ENCODE peak calls at places on chromosome 9, in seven cellular contexts. V is GM23248, P is fibroblast of the conjunctiva, R is neural progenitor cell, N is nephron progenitor cell, I is HL-60, Y is esophagus squamous epithelium. K is an unnamed sample.
A peak's percentile ranks its signal among the peaks of the same experiment; 100 is the strongest.

GRCh38 chr9:29349050-29349449 is 1775.8 kb upstream of the C9orf72 start:
- DNase-seq in V (no peak), P (no peak), R (no peak), N (no peak), I (no peak), Y (no peak), K (no peak)

GRCh38 chr9:87157366-87158031 is 210.2 kb upstream of the GAS1 start:
- DNase-seq in V (peak; percentile 57), P (no peak), R (no peak), N (no peak), I (no peak), Y (no peak), K (no peak)

GRCh38 chr9:128787583-128788156 is 617 bp downstream of the TBC1D13 start:
- DNase-seq in V (peak; percentile 61), P (no peak), R (no peak), N (peak; percentile 41), I (no peak), Y (no peak), K (no peak)

GRCh38 chr9:37026936-37027581 is 7.0 kb downstream of the PAX5 start:
- DNase-seq in V (no peak), P (no peak), R (peak; percentile 55), N (no peak), I (no peak), Y (no peak), K (no peak)

GRCh38 chr9:2764371-2764770 is 47.1 kb downstream of the KCNV2 start:
- DNase-seq in V (no peak), P (no peak), R (no peak), N (no peak), I (peak; percentile 23), Y (no peak), K (peak; percentile 24)

GRCh38 chr9:92146610-92147009 is 31.4 kb upstream of the SPTLC1 start:
- DNase-seq in V (peak; percentile 51), P (no peak), R (no peak), N (no peak), I (peak; percentile 55), Y (no peak), K (no peak)

GRCh38 chr9:123834907-123835562 is 94.9 kb downstream of the DENND1A start:
- DNase-seq in V (peak; percentile 45), P (no peak), R (peak; percentile 26), N (no peak), I (peak; percentile 33), Y (no peak), K (peak; percentile 16)

GRCh38 chr9:134863941-134864820 is 16.4 kb upstream of the FCN2 start:
- DNase-seq in V (no peak), P (no peak), R (no peak), N (no peak), I (no peak), Y (no peak), K (no peak)

GRCh38 chr9:81002242-81002641 is 687.1 kb downstream of the TLE1 start:
- DNase-seq in V (no peak), P (no peak), R (no peak), N (no peak), I (no peak), Y (no peak), K (no peak)

GRCh38 chr9:16794871-16795639 is 75.4 kb downstream of the BNC2 start:
- DNase-seq in V (peak; percentile 93), P (peak; percentile 41), R (no peak), N (no peak), I (no peak), Y (no peak), K (no peak)

GRCh38 chr9:91948423-91949292 is 1.4 kb downstream of the ROR2 start:
- DNase-seq in V (peak; percentile 89), P (peak; percentile 31), R (peak; percentile 87), N (peak; percentile 76), I (no peak), Y (no peak), K (no peak)

GRCh38 chr9:37903831-37904646 is at the start of gene SLC25A51:
- DNase-seq in V (peak; percentile 91), P (peak; percentile 75), R (peak; percentile 93), N (peak; percentile 95), I (peak; percentile 85), Y (peak; percentile 55), K (peak; percentile 24)

GRCh38 chr9:134651226-134651905 is 9.8 kb downstream of the COL5A1 start:
- DNase-seq in V (no peak), P (no peak), R (no peak), N (no peak), I (no peak), Y (no peak), K (no peak)

GRCh38 chr9:129604056-129604765 is 16.7 kb downstream of the C9orf50 start:
- DNase-seq in V (no peak), P (no peak), R (no peak), N (no peak), I (no peak), Y (no peak), K (no peak)

GRCh38 chr9:15155826-15156225 is 151.2 kb downstream of the TTC39B start:
- DNase-seq in V (peak; percentile 22), P (no peak), R (no peak), N (no peak), I (no peak), Y (no peak), K (no peak)

GRCh38 chr9:87599901-87600610 is 102.4 kb downstream of the DAPK1 start:
- DNase-seq in V (peak; percentile 78), P (peak; percentile 26), R (no peak), N (no peak), I (no peak), Y (no peak), K (no peak)

GRCh38 chr9:135084881-135085760 is 2.3 kb upstream of the OLFM1 start:
- DNase-seq in V (no peak), P (no peak), R (no peak), N (no peak), I (no peak), Y (no peak), K (no peak)

GRCh38 chr9:104093162-104093561 is 947 bp upstream of the SMC2 start:
- DNase-seq in V (peak; percentile 50), P (no peak), R (peak; percentile 10), N (no peak), I (no peak), Y (no peak), K (no peak)

GRCh38 chr9:34771023-34771422 is 61.1 kb upstream of the CCL21 start:
- DNase-seq in V (peak; percentile 35), P (no peak), R (no peak), N (no peak), I (no peak), Y (no peak), K (no peak)

GRCh38 chr9:13569706-13570423 is 290.4 kb upstream of the MPDZ start:
- DNase-seq in V (peak; percentile 13), P (peak; percentile 47), R (no peak), N (no peak), I (no peak), Y (no peak), K (no peak)

GRCh38 chr9:78677326-78677725 is 380.4 kb downstream of the PSAT1 start:
- DNase-seq in V (peak; percentile 77), P (no peak), R (no peak), N (no peak), I (no peak), Y (no peak), K (no peak)

GRCh38 chr9:131669234-131670172 is 70.4 kb downstream of the RAPGEF1 start:
- DNase-seq in V (no peak), P (no peak), R (no peak), N (no peak), I (no peak), Y (no peak), K (no peak)

GRCh38 chr9:88535226-88535931 is 401 bp downstream of the NXNL2 start:
- DNase-seq in V (no peak), P (no peak), R (peak; percentile 69), N (peak; percentile 41), I (no peak), Y (no peak), K (no peak)

GRCh38 chr9:8856686-8857329 is 1057.2 kb upstream of the DMAC1 start:
- DNase-seq in V (no peak), P (no peak), R (peak; percentile 67), N (peak; percentile 28), I (no peak), Y (no peak), K (no peak)

GRCh38 chr9:129994947-129995346 is 48.0 kb downstream of the FNBP1 start:
- DNase-seq in V (peak; percentile 19), P (no peak), R (no peak), N (no peak), I (no peak), Y (no peak), K (no peak)

GRCh38 chr9:103364753-103365152 is 369.6 kb downstream of the CYLC2 start:
- DNase-seq in V (peak; percentile 4), P (peak; percentile 8), R (no peak), N (no peak), I (no peak), Y (no peak), K (no peak)

GRCh38 chr9:95793924-95794828 is 81.3 kb upstream of the ERCC6L2 start:
- DNase-seq in V (peak; percentile 84), P (peak; percentile 90), R (no peak), N (no peak), I (no peak), Y (no peak), K (no peak)

GRCh38 chr9:113742878-113743277 is 133.2 kb upstream of the ZNF618 start:
- DNase-seq in V (no peak), P (no peak), R (no peak), N (no peak), I (no peak), Y (no peak), K (no peak)

GRCh38 chr9:135907006-135907434 is 326 bp downstream of the CAMSAP1 start:
- DNase-seq in V (peak; percentile 67), P (no peak), R (peak; percentile 89), N (peak; percentile 72), I (no peak), Y (no peak), K (no peak)

GRCh38 chr9:78601957-78602565 is 305.1 kb downstream of the PSAT1 start:
- DNase-seq in V (peak; percentile 71), P (peak; percentile 30), R (peak; percentile 65), N (peak; percentile 44), I (no peak), Y (no peak), K (no peak)

GRCh38 chr9:137694962-137695875 is 76.4 kb downstream of the EHMT1 start:
- DNase-seq in V (peak; percentile 38), P (no peak), R (peak; percentile 83), N (peak; percentile 70), I (no peak), Y (no peak), K (no peak)

GRCh38 chr9:130036099-130036498 is 6.9 kb downstream of the FNBP1 start:
- DNase-seq in V (peak; percentile 75), P (no peak), R (no peak), N (no peak), I (no peak), Y (no peak), K (no peak)

GRCh38 chr9:114372971-114373591 is 14.7 kb downstream of the AKNA start:
- DNase-seq in V (no peak), P (no peak), R (no peak), N (no peak), I (peak; percentile 94), Y (peak; percentile 63), K (peak; percentile 91)

GRCh38 chr9:74132986-74133385 is 364.1 kb upstream of the RORB start:
- DNase-seq in V (no peak), P (no peak), R (peak; percentile 26), N (peak; percentile 4), I (no peak), Y (no peak), K (no peak)

GRCh38 chr9:130186839-130187522 is 14.8 kb downstream of the NCS1 start:
- DNase-seq in V (peak; percentile 89), P (peak; percentile 24), R (peak; percentile 61), N (no peak), I (no peak), Y (no peak), K (no peak)

GRCh38 chr9:93861736-93862358 is 93.3 kb downstream of the BARX1 start:
- DNase-seq in V (no peak), P (no peak), R (peak; percentile 34), N (no peak), I (no peak), Y (no peak), K (no peak)